ENCODE peak calls at places on chromosomes 7 and 10, in ten cellular contexts. I is WERI-Rb-1; K is BJ; R is GM10248; P is CD4-positive, alpha-beta T cell; E is AG09319; A is nephron progenitor cell; T is GM13976; U is heart right ventricle; S is left lung. N is an unnamed sample.

GRCh38 chr7:162583-163297 is 29.6 kb upstream of the FAM20C start:
- DNase-seq in I (no peak), K (peak), R (no peak), P (no peak), E (no peak), A (no peak), T (no peak), U (no peak), S (peak), N (no peak)

GRCh38 chr7:37065779-37066271 is 341.5 kb upstream of the AOAH start:
- DNase-seq in I (no peak), K (no peak), R (no peak), P (no peak), E (no peak), A (no peak), T (no peak), U (no peak), S (no peak), N (no peak)

GRCh38 chr10:120457431-120458172 is 575 bp downstream of the PLPP4 start:
- DNase-seq in I (no peak), K (no peak), R (no peak), P (no peak), E (no peak), A (no peak), T (no peak), U (no peak), S (peak), N (no peak)

GRCh38 chr7:128080169-128080568 is 48.9 kb upstream of the LRRC4 start:
- DNase-seq in I (peak), K (no peak), R (no peak), P (no peak), E (no peak), A (no peak), T (no peak), U (no peak), S (no peak), N (no peak)

GRCh38 chr10:91420868-91421267 is 10.7 kb downstream of the HECTD2 start:
- DNase-seq in I (no peak), K (no peak), R (no peak), P (no peak), E (no peak), A (no peak), T (no peak), U (no peak), S (no peak), N (no peak)

GRCh38 chr7:122965306-122965705 is 30.2 kb downstream of the TAS2R16 start:
- DNase-seq in I (no peak), K (no peak), R (no peak), P (no peak), E (no peak), A (peak), T (no peak), U (no peak), S (no peak), N (no peak)

GRCh38 chr10:132162021-132162531 is 24.7 kb upstream of the DPYSL4 start:
- DNase-seq in I (peak), K (no peak), R (no peak), P (no peak), E (no peak), A (no peak), T (no peak), U (no peak), S (no peak), N (no peak)

GRCh38 chr7:38525857-38526256 is 105.3 kb downstream of the AMPH start:
- DNase-seq in I (no peak), K (no peak), R (no peak), P (no peak), E (no peak), A (no peak), T (no peak), U (no peak), S (no peak), N (no peak)

GRCh38 chr7:121961491-121961890 is 88.5 kb downstream of the PTPRZ1 start:
- DNase-seq in I (no peak), K (no peak), R (no peak), P (no peak), E (no peak), A (no peak), T (no peak), U (no peak), S (no peak), N (no peak)

GRCh38 chr10:125000366-125001312 is 58.7 kb downstream of the ZRANB1 start:
- DNase-seq in I (peak), K (no peak), R (no peak), P (no peak), E (no peak), A (no peak), T (peak), U (peak), S (peak), N (no peak)
- TF ChIP-seq CTCF in I (peak), K (no peak), R (no peak), P (no peak), E (peak), A (no peak), T (no peak), U (peak), S (no peak), N (no peak)

GRCh38 chr7:1910827-1911226 is 240.8 kb downstream of the ELFN1 start:
- DNase-seq in I (no peak), K (no peak), R (no peak), P (no peak), E (no peak), A (no peak), T (no peak), U (no peak), S (peak), N (no peak)

GRCh38 chr7:1911571-1911970 is 241.5 kb downstream of the ELFN1 start:
- DNase-seq in I (no peak), K (no peak), R (no peak), P (no peak), E (no peak), A (no peak), T (no peak), U (no peak), S (peak), N (no peak)

GRCh38 chr7:1914321-1914720 is 244.2 kb downstream of the ELFN1 start:
- DNase-seq in I (no peak), K (no peak), R (no peak), P (no peak), E (no peak), A (no peak), T (no peak), U (peak), S (no peak), N (no peak)

GRCh38 chr7:1913290-1914282 is 243.5 kb downstream of the ELFN1 start:
- DNase-seq in I (peak), K (no peak), R (no peak), P (no peak), E (no peak), A (peak), T (no peak), U (no peak), S (peak), N (no peak)

GRCh38 chr7:1912472-1913289 is 242.6 kb downstream of the ELFN1 start:
- DNase-seq in I (no peak), K (peak), R (no peak), P (no peak), E (no peak), A (peak), T (no peak), U (no peak), S (peak), N (no peak)
- TF ChIP-seq CTCF in I (no peak), K (peak), R (no peak), P (no peak), E (peak), A (no peak), T (no peak), U (peak), S (no peak), N (no peak)

DNA sequence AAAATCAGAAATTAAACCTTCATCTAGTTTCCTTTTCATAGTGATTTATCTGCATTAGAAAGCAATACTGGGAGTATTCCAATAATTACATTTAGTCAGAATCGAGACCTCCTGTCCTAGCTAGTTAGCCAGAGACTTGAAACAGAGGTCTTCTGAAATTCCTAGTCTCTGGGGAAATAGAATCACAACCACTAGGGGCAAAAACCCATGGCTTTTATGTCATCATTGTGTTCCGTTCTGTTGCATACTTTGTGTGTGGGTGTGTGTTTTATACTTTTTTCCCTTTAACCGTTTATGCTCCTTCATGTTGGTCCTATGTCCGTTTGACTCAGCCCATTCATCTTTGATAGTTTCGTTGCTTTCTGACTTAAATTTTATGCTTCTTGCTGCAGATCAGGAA is 79.8 kb downstream of the RALA start:
- DNase-seq in I (no peak), K (no peak), R (no peak), P (no peak), E (no peak), A (no peak), T (no peak), U (no peak), S (no peak), N (no peak)
- TF ChIP-seq CTCF in I (peak), K (no peak), R (no peak), P (no peak), E (no peak), A (no peak), T (no peak), U (no peak), S (no peak), N (peak)

GRCh38 chr7:126022452-126022851 is 1092.8 kb upstream of the POT1 start:
- DNase-seq in I (no peak), K (no peak), R (no peak), P (no peak), E (no peak), A (no peak), T (no peak), U (no peak), S (no peak), N (no peak)
- TF ChIP-seq CTCF in I (no peak), K (no peak), R (no peak), P (no peak), E (no peak), A (no peak), T (no peak), U (no peak), S (no peak), N (no peak)

GRCh38 chr10:5830629-5831445 is 17.6 kb upstream of the GDI2 start:
- DNase-seq in I (no peak), K (no peak), R (no peak), P (no peak), E (no peak), A (no peak), T (no peak), U (no peak), S (peak), N (no peak)
- TF ChIP-seq CTCF in I (no peak), K (no peak), R (no peak), P (no peak), E (no peak), A (no peak), T (no peak), U (no peak), S (no peak), N (no peak)

DNA sequence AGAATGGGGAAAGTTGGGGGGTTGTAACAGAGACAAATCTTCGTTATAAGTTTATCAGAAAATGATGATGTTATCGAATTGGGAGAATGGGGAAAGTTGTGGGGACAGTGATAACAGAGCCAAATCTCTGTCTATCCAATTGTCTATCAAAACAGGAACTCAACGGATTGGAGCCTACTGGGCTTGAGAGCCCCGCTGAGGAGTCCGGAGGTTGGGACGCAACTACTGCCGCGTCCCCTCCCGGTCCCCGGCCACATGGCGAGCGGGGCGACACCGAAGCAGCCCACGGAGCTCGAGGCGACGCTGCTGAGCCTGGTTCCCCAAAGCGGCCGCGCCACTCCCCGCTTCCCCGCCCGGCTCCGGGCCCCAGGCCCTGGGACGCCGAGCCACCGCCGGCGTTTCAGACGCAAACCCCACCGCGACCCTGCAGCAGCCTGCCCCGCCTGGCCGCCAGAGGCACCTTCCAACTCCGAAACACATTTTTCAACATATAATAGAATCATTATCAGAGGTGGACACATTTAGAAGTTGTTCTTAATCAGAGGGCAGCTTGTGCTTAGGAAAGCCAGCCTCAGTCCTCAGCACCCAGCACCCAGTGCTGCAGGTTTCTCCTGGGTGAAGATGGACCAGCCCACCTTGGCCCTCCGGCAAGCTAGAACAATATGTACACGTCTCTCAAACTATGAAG is 13.8 kb upstream of the RALA start:
- DNase-seq in I (no peak), K (no peak), R (peak), P (peak), E (no peak), A (peak), T (peak), U (peak), S (peak), N (peak)
- TF ChIP-seq CTCF in I (no peak), K (no peak), R (peak), P (no peak), E (no peak), A (peak), T (no peak), U (peak), S (no peak), N (peak)

N was measured in progenitor cell of endocrine pancreas.